ENCODE peak calls at places on chromosomes 4 and X, in five cellular contexts. One of them, this sample, is unnamed.

GRCh38 chrX:139932077-139932900 is 564 bp downstream of the ATP11C start:
- DNase-seq in AG08396: peak; percentile 70
- DNase-seq in HL-60: no peak
- DNase-seq in fibroblast of the conjunctiva: no peak
- DNase-seq in Calu3: peak; percentile 43
- DNase-seq in this sample: no peak

GRCh38 chr4:48205092-48205491 is 64.5 kb downstream of the TEC start:
- DNase-seq in AG08396: no peak
- DNase-seq in HL-60: no peak
- DNase-seq in fibroblast of the conjunctiva: no peak
- DNase-seq in Calu3: no peak
- DNase-seq in this sample: no peak

GRCh38 chrX:119693996-119694451 is 1.1 kb upstream of the SEPTIN6 start:
- DNase-seq in AG08396: no peak
- DNase-seq in HL-60: no peak
- DNase-seq in fibroblast of the conjunctiva: no peak
- DNase-seq in Calu3: no peak
- DNase-seq in this sample: no peak

GRCh38 chrX:39527045-39527444 is 570.7 kb downstream of the BCOR start:
- DNase-seq in AG08396: no peak
- DNase-seq in HL-60: no peak
- DNase-seq in fibroblast of the conjunctiva: peak; percentile 23
- DNase-seq in Calu3: no peak
- DNase-seq in this sample: no peak

GRCh38 chr4:181176306-181176705 is 1066.9 kb upstream of the TENM3 start:
- DNase-seq in AG08396: no peak
- DNase-seq in HL-60: no peak
- DNase-seq in fibroblast of the conjunctiva: no peak
- DNase-seq in Calu3: no peak
- DNase-seq in this sample: no peak

GRCh38 chr4:165522049-165522448 is 143.2 kb downstream of the CPE start:
- DNase-seq in AG08396: no peak
- DNase-seq in HL-60: no peak
- DNase-seq in fibroblast of the conjunctiva: no peak
- DNase-seq in Calu3: no peak
- DNase-seq in this sample: peak; percentile 65

GRCh38 chrX:113959912-113960626 is 623.8 kb upstream of the HTR2C start:
- DNase-seq in AG08396: no peak
- DNase-seq in HL-60: no peak
- DNase-seq in fibroblast of the conjunctiva: no peak
- DNase-seq in Calu3: no peak
- DNase-seq in this sample: no peak

GRCh38 chrX:150934453-150934852 is 36.0 kb upstream of the CD99L2 start:
- DNase-seq in AG08396: peak; percentile 50
- DNase-seq in HL-60: no peak
- DNase-seq in fibroblast of the conjunctiva: peak; percentile 18
- DNase-seq in Calu3: no peak
- DNase-seq in this sample: no peak

GRCh38 chr4:152454398-152455011 is 81.4 kb downstream of the FBXW7 start:
- DNase-seq in AG08396: peak; percentile 21
- DNase-seq in HL-60: no peak
- DNase-seq in fibroblast of the conjunctiva: peak; percentile 21
- DNase-seq in Calu3: no peak
- DNase-seq in this sample: peak; percentile 58

GRCh38 chr4:147683172-147683571 is 791 bp downstream of the PRMT9 start:
- DNase-seq in AG08396: peak; percentile 53
- DNase-seq in HL-60: no peak
- DNase-seq in fibroblast of the conjunctiva: no peak
- DNase-seq in Calu3: no peak
- DNase-seq in this sample: no peak

GRCh38 chr4:3220586-3221494 is 28.1 kb upstream of the MSANTD1 start:
- DNase-seq in AG08396: no peak
- DNase-seq in HL-60: no peak
- DNase-seq in fibroblast of the conjunctiva: no peak
- DNase-seq in Calu3: no peak
- DNase-seq in this sample: no peak

GRCh38 chr4:120826449-120826848 is 96.1 kb downstream of the PRDM5 start:
- DNase-seq in AG08396: no peak
- DNase-seq in HL-60: no peak
- DNase-seq in fibroblast of the conjunctiva: no peak
- DNase-seq in Calu3: no peak
- DNase-seq in this sample: no peak

GRCh38 chr4:101761405-101761804 is 29.1 kb upstream of the BANK1 start:
- DNase-seq in AG08396: no peak
- DNase-seq in HL-60: no peak
- DNase-seq in fibroblast of the conjunctiva: no peak
- DNase-seq in Calu3: no peak
- DNase-seq in this sample: no peak

This sample was measured in GF-D8.